ENCODE peak calls at places on chromosomes 7 and 10, in eight cellular contexts. I, Y, Q, U, Z, J, F and S are unnamed samples.

GRCh38 chr7:155543011-155543881 is 3.1 kb downstream of the CNPY1 start:
- DNase-seq in I (peak; percentile 18), Y (no peak), Q (peak; percentile 10), U (no peak), Z (no peak), J (no peak), F (no peak), S (no peak)

GRCh38 chr7:112001089-112001826 is 204.9 kb downstream of the DOCK4 start:
- DNase-seq in I (no peak), Y (no peak), Q (peak; percentile 5), U (peak; percentile 37), Z (no peak), J (no peak), F (no peak), S (peak; percentile 95)

GRCh38 chr7:152520861-152521302 is 85.1 kb upstream of the KMT2C start:
- DNase-seq in I (peak; percentile 47), Y (no peak), Q (no peak), U (no peak), Z (no peak), J (no peak), F (no peak), S (no peak)

GRCh38 chr7:157886711-157887110 is 549.9 kb downstream of the DNAJB6 start:
- DNase-seq in I (no peak), Y (peak; percentile 19), Q (no peak), U (no peak), Z (no peak), J (no peak), F (no peak), S (no peak)

GRCh38 chr7:101156866-101157589 is 2.8 kb downstream of the AP1S1 start:
- DNase-seq in I (peak; percentile 56), Y (no peak), Q (no peak), U (no peak), Z (no peak), J (no peak), F (no peak), S (no peak)

GRCh38 chr7:144812379-144813283 is 23.2 kb downstream of the TPK1 start:
- DNase-seq in I (no peak), Y (no peak), Q (no peak), U (no peak), Z (peak; percentile 76), J (no peak), F (no peak), S (no peak)

GRCh38 chr7:35694161-35694783 is 663 bp downstream of the HERPUD2 start:
- DNase-seq in I (peak; percentile 47), Y (no peak), Q (peak; percentile 50), U (no peak), Z (no peak), J (no peak), F (no peak), S (no peak)

GRCh38 chr7:127252736-127253288 is at the start of gene GRM8:
- DNase-seq in I (peak; percentile 55), Y (peak; percentile 64), Q (peak; percentile 81), U (no peak), Z (peak; percentile 21), J (peak; percentile 60), F (peak; percentile 73), S (peak; percentile 9)

GRCh38 chr7:28239823-28240204 is 59.2 kb upstream of the JAZF1 start:
- DNase-seq in I (no peak), Y (no peak), Q (no peak), U (no peak), Z (no peak), J (no peak), F (no peak), S (no peak)

GRCh38 chr10:110843031-110843430 is 28.7 kb upstream of the PDCD4 start:
- DNase-seq in I (no peak), Y (no peak), Q (no peak), U (no peak), Z (peak; percentile 44), J (no peak), F (no peak), S (no peak)

GRCh38 chr10:33822774-33823173 is 488.3 kb upstream of the NRP1 start:
- DNase-seq in I (no peak), Y (no peak), Q (no peak), U (no peak), Z (no peak), J (no peak), F (no peak), S (no peak)

GRCh38 chr10:21751341-21752310 is 217.6 kb downstream of the MLLT10 start:
- DNase-seq in I (peak; percentile 54), Y (no peak), Q (no peak), U (peak; percentile 44), Z (no peak), J (no peak), F (no peak), S (peak; percentile 45)

GRCh38 chr10:22258471-22258870 is 40.7 kb upstream of the EBLN1 start:
- DNase-seq in I (no peak), Y (no peak), Q (no peak), U (no peak), Z (no peak), J (no peak), F (no peak), S (no peak)

GRCh38 chr10:26463986-26464385 is 25.8 kb downstream of the APBB1IP start:
- DNase-seq in I (no peak), Y (no peak), Q (no peak), U (no peak), Z (no peak), J (no peak), F (no peak), S (no peak)

GRCh38 chr7:55439627-55440026 is 74.5 kb downstream of the LANCL2 start:
- DNase-seq in I (no peak), Y (no peak), Q (no peak), U (no peak), Z (no peak), J (no peak), F (no peak), S (no peak)

DNA sequence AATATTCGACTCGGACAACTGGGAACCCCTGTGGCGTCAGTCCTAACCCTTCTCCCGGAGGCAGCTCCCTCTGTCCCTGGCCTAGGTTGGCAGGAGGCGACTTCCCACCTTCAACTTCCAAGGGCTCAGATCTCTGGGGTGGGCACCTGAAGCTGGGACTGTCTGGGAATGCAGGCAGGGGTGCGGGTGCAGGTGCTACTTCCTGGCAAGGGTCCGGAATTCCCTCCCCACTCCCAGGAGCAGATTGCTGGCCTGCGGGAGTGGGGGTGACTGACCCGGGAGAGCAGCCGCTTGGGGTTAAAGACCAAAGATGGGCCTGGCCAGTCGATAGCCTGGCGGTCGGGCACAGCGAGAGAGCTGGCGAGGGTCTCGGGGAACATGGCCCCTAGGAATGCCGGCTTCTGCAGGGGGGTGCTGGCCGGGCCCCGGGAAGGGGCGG is 390 bp downstream of the EPHA1 start:
- DNase-seq in I (no peak), Y (no peak), Q (no peak), U (no peak), Z (no peak), J (no peak), F (no peak), S (no peak)
- H3K4me1 ChIP-seq in I (no peaks in the 10 kb centered on the region), Y (no peaks in the 10 kb centered on the region), Q (peaks cover 4% of the 10 kb centered on the region), U (peaks cover 22% of the 10 kb centered on the region), Z (peaks cover 57% of the 10 kb centered on the region), J (no peaks in the 10 kb centered on the region), F (peaks cover 11% of the 10 kb centered on the region), S (peaks cover 3% of the 10 kb centered on the region)

DNA sequence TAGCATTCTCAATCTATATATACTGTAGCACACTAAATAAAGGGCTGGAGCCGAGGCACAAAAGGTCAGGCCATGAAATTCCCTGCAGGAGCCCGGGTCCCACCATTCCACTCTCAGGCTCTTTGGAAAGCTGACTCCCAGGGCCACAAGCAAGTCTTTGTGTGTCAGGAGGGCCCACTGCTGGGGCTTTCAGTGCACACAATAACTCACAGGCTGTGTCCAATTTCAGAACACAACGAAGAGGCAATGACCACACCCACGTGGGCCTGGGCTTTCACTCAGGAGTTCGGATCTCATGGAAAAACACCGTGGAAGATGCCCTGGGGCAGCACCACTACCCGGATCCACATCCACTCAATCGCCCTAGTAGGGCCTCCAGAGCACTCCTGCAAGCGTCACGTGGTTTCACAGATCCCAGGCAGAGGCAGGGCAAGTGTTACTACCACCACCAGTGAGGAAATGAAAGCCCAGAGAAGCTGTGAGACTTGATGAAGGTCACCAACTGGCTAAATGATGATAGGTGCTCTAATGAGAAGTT is 60.3 kb downstream of the COBL start:
- DNase-seq in I (no peak), Y (no peak), Q (peak; percentile 76), U (no peak), Z (no peak), J (no peak), F (no peak), S (no peak)
- H3K27ac ChIP-seq in I (no peak overlapping the region), Y (no peak overlapping the region), Q (peak overlapping the region; percentile 75), U (no peak overlapping the region), Z (no peak overlapping the region), J (peak overlapping the region; percentile 77), F (peak overlapping the region; percentile 65), S (no peak overlapping the region)

GRCh38 chr7:137747359-137748031 is 99.3 kb downstream of the DGKI start:
- DNase-seq in I (no peak), Y (no peak), Q (no peak), U (no peak), Z (no peak), J (no peak), F (no peak), S (no peak)
- H3K4me1 ChIP-seq in I (no peaks in the 10 kb centered on the region), Y (no peaks in the 10 kb centered on the region), Q (no peaks in the 10 kb centered on the region), U (no peaks in the 10 kb centered on the region), Z (no peaks in the 10 kb centered on the region), J (no peaks in the 10 kb centered on the region), F (peaks cover 2% of the 10 kb centered on the region), S (no peaks in the 10 kb centered on the region)

DNA sequence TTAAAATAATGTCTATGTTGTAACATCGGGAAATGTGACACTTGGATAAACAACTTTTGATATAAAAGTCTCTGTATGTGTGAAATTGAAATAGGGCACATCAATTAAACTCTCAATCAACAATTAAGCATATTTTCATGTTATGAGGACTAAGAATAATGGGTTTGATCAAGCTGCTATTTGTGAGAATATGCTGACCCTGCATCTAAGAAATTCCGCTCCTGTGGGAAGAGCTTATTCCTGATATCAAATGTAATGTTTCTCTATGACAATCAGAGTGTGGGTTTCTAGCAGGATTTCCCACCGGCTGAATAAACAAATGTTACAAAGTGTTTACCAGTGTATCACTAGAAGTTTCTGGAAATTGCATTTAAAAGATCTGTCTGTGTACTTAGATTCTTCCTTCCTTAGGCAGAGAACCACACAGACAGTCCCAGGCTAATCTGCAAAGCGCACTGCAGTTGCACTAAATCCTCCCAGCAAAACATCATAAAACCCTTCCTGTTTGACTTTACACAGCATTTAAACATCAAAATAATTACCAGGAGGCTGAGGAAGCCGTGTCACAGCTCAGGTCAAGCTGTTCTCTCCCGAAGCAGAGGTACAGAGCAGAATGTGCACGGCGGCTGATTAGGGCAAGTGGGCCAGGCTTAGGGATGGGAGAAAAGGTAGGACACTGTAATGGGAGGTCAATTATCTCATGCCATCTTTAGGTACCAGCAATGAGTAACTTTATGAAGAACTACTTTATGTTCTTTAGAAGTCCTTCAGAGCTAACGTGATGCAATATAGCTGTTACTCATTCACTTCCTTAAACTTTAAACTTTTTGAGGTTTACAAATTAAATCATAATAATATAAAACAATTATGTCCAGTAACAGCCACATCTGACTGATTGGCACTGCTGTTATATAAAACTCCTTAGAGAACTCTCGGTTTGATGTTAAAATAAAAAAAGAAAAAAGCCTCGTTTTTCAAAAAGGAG is 109.1 kb upstream of the CTTNBP2 start:
- DNase-seq in I (no peak), Y (no peak), Q (no peak), U (no peak), Z (no peak), J (no peak), F (no peak), S (no peak)
- H3K27ac ChIP-seq in I (no peak overlapping the region), Y (no peak overlapping the region), Q (no peak overlapping the region), U (no peak overlapping the region), Z (no peak overlapping the region), J (no peak overlapping the region), F (no peak overlapping the region), S (no peak overlapping the region)